ENCODE peak calls at places on chromosomes 4 and X, in five cellular contexts. One of them, this sample, is unnamed.

GRCh38 chr4:77931452-77932135 is 69.0 kb downstream of the MRPL1 start:
- DNase-seq in uterus: no peak
- DNase-seq in brain microvascular endothelial cell: peak; percentile 65
- DNase-seq in spleen: no peak
- DNase-seq in MCF 10A: peak; percentile 47
- DNase-seq in this sample: peak; percentile 23

GRCh38 chr4:121053601-121054143 is 18.7 kb downstream of the NDNF start:
- DNase-seq in uterus: no peak
- DNase-seq in brain microvascular endothelial cell: peak; percentile 40
- DNase-seq in spleen: no peak
- DNase-seq in MCF 10A: peak; percentile 64
- DNase-seq in this sample: peak; percentile 11

GRCh38 chr4:101022151-101023024 is 324.9 kb downstream of the PPP3CA start:
- DNase-seq in uterus: no peak
- DNase-seq in brain microvascular endothelial cell: no peak
- DNase-seq in spleen: no peak
- DNase-seq in MCF 10A: no peak
- DNase-seq in this sample: no peak

GRCh38 chrX:41145920-41146608 is 60.8 kb downstream of the USP9X start:
- DNase-seq in uterus: no peak
- DNase-seq in brain microvascular endothelial cell: peak; percentile 57
- DNase-seq in spleen: no peak
- DNase-seq in MCF 10A: peak; percentile 93
- DNase-seq in this sample: peak; percentile 29

GRCh38 chr4:103105558-103106356 is 6.1 kb upstream of the BDH2 start:
- DNase-seq in uterus: no peak
- DNase-seq in brain microvascular endothelial cell: no peak
- DNase-seq in spleen: no peak
- DNase-seq in MCF 10A: no peak
- DNase-seq in this sample: no peak

GRCh38 chr4:338759-339097 is 1.1 kb downstream of the ZNF141 start:
- DNase-seq in uterus: no peak
- DNase-seq in brain microvascular endothelial cell: no peak
- DNase-seq in spleen: peak; percentile 78
- DNase-seq in MCF 10A: no peak
- DNase-seq in this sample: no peak

GRCh38 chrX:6898371-6898770 is 249.1 kb upstream of the STS start:
- DNase-seq in uterus: no peak
- DNase-seq in brain microvascular endothelial cell: no peak
- DNase-seq in spleen: no peak
- DNase-seq in MCF 10A: no peak
- DNase-seq in this sample: no peak

GRCh38 chr4:1045193-1045594 is 33.8 kb downstream of the FGFRL1 start:
- DNase-seq in uterus: peak; percentile 19
- DNase-seq in brain microvascular endothelial cell: no peak
- DNase-seq in spleen: peak; percentile 47
- DNase-seq in MCF 10A: no peak
- DNase-seq in this sample: no peak

GRCh38 chrX:84339507-84340364 is 151.7 kb upstream of the RPS6KA6 start:
- DNase-seq in uterus: no peak
- DNase-seq in brain microvascular endothelial cell: no peak
- DNase-seq in spleen: no peak
- DNase-seq in MCF 10A: peak; percentile 31
- DNase-seq in this sample: peak; percentile 1

GRCh38 chrX:41029332-41029731 is 55.9 kb upstream of the USP9X start:
- DNase-seq in uterus: no peak
- DNase-seq in brain microvascular endothelial cell: peak; percentile 38
- DNase-seq in spleen: no peak
- DNase-seq in MCF 10A: peak; percentile 49
- DNase-seq in this sample: no peak

GRCh38 chr4:152156448-152156847 is 379.4 kb downstream of the FBXW7 start:
- DNase-seq in uterus: no peak
- DNase-seq in brain microvascular endothelial cell: no peak
- DNase-seq in spleen: no peak
- DNase-seq in MCF 10A: no peak
- DNase-seq in this sample: no peak

GRCh38 chr4:101306225-101306624 is 41.1 kb downstream of the PPP3CA start:
- DNase-seq in uterus: no peak
- DNase-seq in brain microvascular endothelial cell: no peak
- DNase-seq in spleen: no peak
- DNase-seq in MCF 10A: peak; percentile 29
- DNase-seq in this sample: no peak

GRCh38 chr4:164614999-164615398 is 138.9 kb upstream of the SMIM31 start:
- DNase-seq in uterus: no peak
- DNase-seq in brain microvascular endothelial cell: no peak
- DNase-seq in spleen: no peak
- DNase-seq in MCF 10A: no peak
- DNase-seq in this sample: no peak

GRCh38 chrX:70979136-70979762 is 48.4 kb upstream of the SLC7A3 start:
- DNase-seq in uterus: no peak
- DNase-seq in brain microvascular endothelial cell: peak; percentile 55
- DNase-seq in spleen: no peak
- DNase-seq in MCF 10A: peak; percentile 25
- DNase-seq in this sample: no peak

GRCh38 chr4:143473334-143474126 is 40.0 kb upstream of the SMARCA5 start:
- DNase-seq in uterus: no peak
- DNase-seq in brain microvascular endothelial cell: no peak
- DNase-seq in spleen: no peak
- DNase-seq in MCF 10A: no peak
- DNase-seq in this sample: no peak

GRCh38 chrX:49192722-49193328 is 6.7 kb upstream of the PRICKLE3 start:
- DNase-seq in uterus: no peak
- DNase-seq in brain microvascular endothelial cell: peak; percentile 8
- DNase-seq in spleen: no peak
- DNase-seq in MCF 10A: peak; percentile 24
- DNase-seq in this sample: no peak

GRCh38 chrX:19672211-19672814 is 157.0 kb upstream of the MAP3K15 start:
- DNase-seq in uterus: no peak
- DNase-seq in brain microvascular endothelial cell: no peak
- DNase-seq in spleen: no peak
- DNase-seq in MCF 10A: peak; percentile 56
- DNase-seq in this sample: no peak

GRCh38 chrX:107686792-107687191 is 58.5 kb downstream of the PRPS1 start:
- DNase-seq in uterus: no peak
- DNase-seq in brain microvascular endothelial cell: no peak
- DNase-seq in spleen: no peak
- DNase-seq in MCF 10A: no peak
- DNase-seq in this sample: no peak

GRCh38 chr4:10117424-10118354 is 1.1 kb upstream of the WDR1 start:
- DNase-seq in uterus: peak; percentile 60
- DNase-seq in brain microvascular endothelial cell: no peak
- DNase-seq in spleen: no peak
- DNase-seq in MCF 10A: no peak
- DNase-seq in this sample: no peak

GRCh38 chrX:153474718-153475117 is 4.3 kb upstream of the HAUS7 start:
- DNase-seq in uterus: peak; percentile 77
- DNase-seq in brain microvascular endothelial cell: no peak
- DNase-seq in spleen: peak; percentile 87
- DNase-seq in MCF 10A: peak; percentile 30
- DNase-seq in this sample: peak; percentile 34

GRCh38 chr4:69689530-69690111 is 36.6 kb upstream of the UGT2A1 start:
- DNase-seq in uterus: no peak
- DNase-seq in brain microvascular endothelial cell: no peak
- DNase-seq in spleen: no peak
- DNase-seq in MCF 10A: peak; percentile 65
- DNase-seq in this sample: peak; percentile 19

GRCh38 chr4:153758136-153758535 is 1.7 kb downstream of the RNF175 start:
- DNase-seq in uterus: no peak
- DNase-seq in brain microvascular endothelial cell: no peak
- DNase-seq in spleen: no peak
- DNase-seq in MCF 10A: no peak
- DNase-seq in this sample: no peak

GRCh38 chr4:9812530-9813340 is 31.3 kb downstream of the DRD5 start:
- DNase-seq in uterus: no peak
- DNase-seq in brain microvascular endothelial cell: peak; percentile 1
- DNase-seq in spleen: no peak
- DNase-seq in MCF 10A: no peak
- DNase-seq in this sample: no peak

GRCh38 chr4:42515156-42515884 is 118.0 kb downstream of the SHISA3 start:
- DNase-seq in uterus: no peak
- DNase-seq in brain microvascular endothelial cell: no peak
- DNase-seq in spleen: no peak
- DNase-seq in MCF 10A: no peak
- DNase-seq in this sample: no peak

GRCh38 chrX:25941559-25942250 is 196.4 kb upstream of the MAGEB18 start:
- DNase-seq in uterus: no peak
- DNase-seq in brain microvascular endothelial cell: no peak
- DNase-seq in spleen: no peak
- DNase-seq in MCF 10A: peak; percentile 6
- DNase-seq in this sample: no peak

GRCh38 chrX:154082396-154083133 is 15.0 kb downstream of the MECP2 start:
- DNase-seq in uterus: no peak
- DNase-seq in brain microvascular endothelial cell: peak; percentile 47
- DNase-seq in spleen: no peak
- DNase-seq in MCF 10A: peak; percentile 62
- DNase-seq in this sample: peak; percentile 19

GRCh38 chr4:84596826-84597225 is 13.9 kb downstream of the CDS1 start:
- DNase-seq in uterus: no peak
- DNase-seq in brain microvascular endothelial cell: no peak
- DNase-seq in spleen: no peak
- DNase-seq in MCF 10A: peak; percentile 84
- DNase-seq in this sample: peak; percentile 85

GRCh38 chrX:49000640-49001039 is 1.4 kb downstream of the GRIPAP1 start:
- DNase-seq in uterus: no peak
- DNase-seq in brain microvascular endothelial cell: no peak
- DNase-seq in spleen: peak; percentile 51
- DNase-seq in MCF 10A: no peak
- DNase-seq in this sample: no peak

GRCh38 chr4:140308366-140309123 is 64.9 kb upstream of the SCOC start:
- DNase-seq in uterus: peak; percentile 69
- DNase-seq in brain microvascular endothelial cell: peak; percentile 98
- DNase-seq in spleen: no peak
- DNase-seq in MCF 10A: peak; percentile 91
- DNase-seq in this sample: peak; percentile 87

GRCh38 chr4:56755901-56756300 is 65.6 kb downstream of the SPINK2 start:
- DNase-seq in uterus: no peak
- DNase-seq in brain microvascular endothelial cell: no peak
- DNase-seq in spleen: no peak
- DNase-seq in MCF 10A: peak; percentile 72
- DNase-seq in this sample: no peak
- TF ChIP-seq CTCF in uterus: no peak
- TF ChIP-seq CTCF in brain microvascular endothelial cell: no peak
- TF ChIP-seq CTCF in spleen: no peak
- TF ChIP-seq CTCF in MCF 10A: no peak
- TF ChIP-seq CTCF in this sample: no peak

GRCh38 chr4:114807759-114808404 is 209.3 kb downstream of the UGT8 start:
- DNase-seq in uterus: no peak
- DNase-seq in brain microvascular endothelial cell: peak; percentile 4
- DNase-seq in spleen: no peak
- DNase-seq in MCF 10A: peak; percentile 48
- DNase-seq in this sample: peak; percentile 41
- TF ChIP-seq CTCF in uterus: no peak
- TF ChIP-seq CTCF in brain microvascular endothelial cell: peak; percentile 87
- TF ChIP-seq CTCF in spleen: peak; percentile 24
- TF ChIP-seq CTCF in MCF 10A: peak; percentile 72
- TF ChIP-seq CTCF in this sample: peak; percentile 84

DNA sequence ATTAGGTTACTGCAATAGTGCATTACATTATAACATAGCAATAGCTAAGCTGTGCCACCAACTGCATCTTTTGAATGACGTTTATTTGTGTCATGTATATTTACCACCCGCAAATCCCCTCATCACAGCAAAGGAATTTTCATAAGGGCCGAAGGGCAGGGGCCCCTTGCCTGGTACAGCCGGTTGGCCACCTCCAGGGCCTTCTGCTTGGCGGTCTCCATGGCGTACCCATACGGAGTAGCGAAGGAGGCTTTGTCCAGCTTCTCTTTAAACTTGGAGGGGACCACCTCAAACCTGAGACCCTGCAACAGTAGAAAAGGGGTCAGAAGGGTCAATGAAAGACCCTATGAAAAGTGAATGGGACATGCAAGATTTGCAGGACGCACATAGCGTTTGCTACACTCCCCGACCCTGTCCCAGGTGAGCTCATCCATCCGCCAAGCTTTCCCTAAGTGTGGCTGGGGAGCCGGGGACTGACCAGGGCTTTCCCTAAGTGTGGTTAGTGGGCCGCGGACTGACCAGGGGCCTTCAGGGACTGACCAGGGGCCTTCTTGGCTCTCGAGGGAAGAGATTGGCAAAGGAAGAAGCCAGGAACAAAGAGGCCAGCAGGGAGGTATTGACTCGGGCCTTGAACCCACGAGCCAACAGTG is 10.6 kb downstream of the ASMTL start:
- DNase-seq in uterus: peak; percentile 7
- DNase-seq in brain microvascular endothelial cell: no peak
- DNase-seq in spleen: peak; percentile 64
- DNase-seq in MCF 10A: no peak
- DNase-seq in this sample: no peak
- TF ChIP-seq CTCF in uterus: no peak
- TF ChIP-seq CTCF in brain microvascular endothelial cell: no peak
- TF ChIP-seq CTCF in spleen: no peak
- TF ChIP-seq CTCF in MCF 10A: no peak
- TF ChIP-seq CTCF in this sample: no peak

DNA sequence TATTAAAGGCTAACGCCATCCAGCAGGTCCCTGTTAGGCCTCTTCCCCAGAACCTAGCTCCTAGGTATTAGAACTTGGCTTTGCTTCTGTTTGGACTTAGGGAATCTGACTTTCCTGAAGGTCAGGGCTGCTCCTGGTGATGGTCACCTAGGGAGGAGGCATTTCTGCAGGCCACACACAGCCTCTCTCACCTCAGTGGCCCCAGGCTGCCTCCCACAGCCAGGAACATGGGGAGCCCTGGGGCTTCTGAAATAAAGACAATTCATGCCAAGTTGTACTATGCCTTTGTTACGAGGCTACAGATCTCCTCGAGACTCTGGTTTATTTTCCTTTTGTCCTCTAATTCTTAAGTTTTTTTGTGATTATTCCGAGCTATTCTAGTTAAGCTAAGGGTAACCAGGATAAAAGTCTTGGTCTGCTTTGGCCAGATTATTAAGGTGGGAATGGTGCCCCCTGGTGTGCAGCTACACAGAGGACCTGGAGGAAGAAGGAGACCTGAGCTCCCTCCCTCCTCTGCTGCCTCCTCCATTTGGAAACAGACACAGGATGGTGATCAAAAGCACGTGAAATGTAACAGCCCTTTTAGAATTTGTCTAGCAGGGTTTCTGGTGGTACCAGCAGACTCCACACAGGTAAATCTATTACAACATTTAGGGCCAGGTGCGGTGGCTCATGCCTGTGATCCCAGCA is 131.0 kb downstream of the DCLK2 start:
- DNase-seq in uterus: peak; percentile 55
- DNase-seq in brain microvascular endothelial cell: peak; percentile 66
- DNase-seq in spleen: no peak
- DNase-seq in MCF 10A: peak; percentile 73
- DNase-seq in this sample: peak; percentile 45
- TF ChIP-seq CTCF in uterus: peak; percentile 55
- TF ChIP-seq CTCF in brain microvascular endothelial cell: peak; percentile 84
- TF ChIP-seq CTCF in spleen: no peak
- TF ChIP-seq CTCF in MCF 10A: peak; percentile 58
- TF ChIP-seq CTCF in this sample: peak; percentile 33

GRCh38 chr4:75940692-75941253 is at the start of gene NAAA:
- DNase-seq in uterus: peak; percentile 69
- DNase-seq in brain microvascular endothelial cell: peak; percentile 25
- DNase-seq in spleen: peak; percentile 98
- DNase-seq in MCF 10A: peak; percentile 65
- DNase-seq in this sample: peak; percentile 68
- TF ChIP-seq CTCF in uterus: no peak
- TF ChIP-seq CTCF in brain microvascular endothelial cell: peak; percentile 32
- TF ChIP-seq CTCF in spleen: no peak
- TF ChIP-seq CTCF in MCF 10A: peak; percentile 24
- TF ChIP-seq CTCF in this sample: peak; percentile 62

GRCh38 chrX:53294024-53294648 is 12.8 kb upstream of the IQSEC2 start:
- DNase-seq in uterus: no peak
- DNase-seq in brain microvascular endothelial cell: peak; percentile 7
- DNase-seq in spleen: no peak
- DNase-seq in MCF 10A: no peak
- DNase-seq in this sample: no peak
- TF ChIP-seq CTCF in uterus: no peak
- TF ChIP-seq CTCF in brain microvascular endothelial cell: peak; percentile 53
- TF ChIP-seq CTCF in spleen: no peak
- TF ChIP-seq CTCF in MCF 10A: peak; percentile 35
- TF ChIP-seq CTCF in this sample: no peak